ENCODE peak calls at places on chromosomes 6 and 20, in six cellular contexts. One of them, this sample, is unnamed. For H3K27me3 and H3K4me1, the result is how much of the 10 kb centered on the place peaks cover.

GRCh38 chr20:37598611-37599342 is 71.1 kb upstream of the BLCAP start:
- DNase-seq in uterus: no peak
- DNase-seq in right atrium auricular region: no peak
- DNase-seq in mesendoderm: no peak
- DNase-seq in heart right ventricle: no peak
- DNase-seq in right cardiac atrium: no peak
- DNase-seq in this sample: no peak

GRCh38 chr20:17568972-17569471 is 853 bp upstream of the DSTN start:
- DNase-seq in right cardiac atrium: peak
- DNase-seq in mesendoderm: peak
- DNase-seq in right atrium auricular region: peak
- DNase-seq in heart right ventricle: peak
- DNase-seq in uterus: peak
- DNase-seq in this sample: peak

GRCh38 chr6:11971154-11971553 is 41.0 kb upstream of the HIVEP1 start:
- DNase-seq in right cardiac atrium: no peak
- DNase-seq in uterus: no peak
- DNase-seq in heart right ventricle: no peak
- DNase-seq in mesendoderm: no peak
- DNase-seq in right atrium auricular region: no peak
- DNase-seq in this sample: no peak

GRCh38 chr6:67133973-67134372 is 1426.9 kb upstream of the EYS start:
- DNase-seq in right cardiac atrium: no peak
- DNase-seq in right atrium auricular region: no peak
- DNase-seq in mesendoderm: peak
- DNase-seq in uterus: no peak
- DNase-seq in heart right ventricle: no peak
- DNase-seq in this sample: no peak

GRCh38 chr6:93418113-93418447 is 1.3 kb downstream of the EPHA7 start:
- DNase-seq in uterus: no peak
- DNase-seq in heart right ventricle: no peak
- DNase-seq in right cardiac atrium: no peak
- DNase-seq in right atrium auricular region: no peak
- DNase-seq in mesendoderm: no peak
- DNase-seq in this sample: no peak

GRCh38 chr6:10355115-10355702 is 59.7 kb downstream of the TFAP2A start:
- DNase-seq in right cardiac atrium: no peak
- DNase-seq in mesendoderm: no peak
- DNase-seq in right atrium auricular region: no peak
- DNase-seq in uterus: no peak
- DNase-seq in heart right ventricle: no peak
- DNase-seq in this sample: no peak

GRCh38 chr20:54137115-54137514 is 36.7 kb downstream of the CYP24A1 start:
- DNase-seq in right cardiac atrium: no peak
- DNase-seq in uterus: no peak
- DNase-seq in heart right ventricle: no peak
- DNase-seq in right atrium auricular region: no peak
- DNase-seq in mesendoderm: no peak
- DNase-seq in this sample: no peak

GRCh38 chr6:36196049-36196879 is at the start of gene BRPF3:
- DNase-seq in mesendoderm: peak
- DNase-seq in heart right ventricle: peak
- DNase-seq in right atrium auricular region: peak
- DNase-seq in uterus: peak
- DNase-seq in right cardiac atrium: peak
- DNase-seq in this sample: peak

GRCh38 chr6:121838842-121839241 is 403.4 kb downstream of the GJA1 start:
- DNase-seq in right atrium auricular region: no peak
- DNase-seq in heart right ventricle: peak
- DNase-seq in uterus: no peak
- DNase-seq in mesendoderm: no peak
- DNase-seq in right cardiac atrium: peak
- DNase-seq in this sample: no peak

GRCh38 chr20:36285746-36286447 is 20.2 kb upstream of the DLGAP4 start:
- DNase-seq in uterus: no peak
- DNase-seq in mesendoderm: peak
- DNase-seq in heart right ventricle: no peak
- DNase-seq in right cardiac atrium: no peak
- DNase-seq in right atrium auricular region: no peak
- DNase-seq in this sample: peak

GRCh38 chr6:85390775-85391174 is 59.1 kb upstream of the NT5E start:
- DNase-seq in right atrium auricular region: no peak
- DNase-seq in mesendoderm: no peak
- DNase-seq in heart right ventricle: no peak
- DNase-seq in uterus: no peak
- DNase-seq in right cardiac atrium: no peak
- DNase-seq in this sample: no peak

GRCh38 chr20:64150756-64151633 is 13.3 kb upstream of the MYT1 start:
- DNase-seq in right cardiac atrium: peak
- DNase-seq in mesendoderm: no peak
- DNase-seq in right atrium auricular region: no peak
- DNase-seq in heart right ventricle: no peak
- DNase-seq in uterus: no peak
- DNase-seq in this sample: no peak

GRCh38 chr20:63641146-63641791 is 12.0 kb downstream of the STMN3 start:
- DNase-seq in heart right ventricle: no peak
- DNase-seq in right cardiac atrium: no peak
- DNase-seq in right atrium auricular region: no peak
- DNase-seq in mesendoderm: peak
- DNase-seq in uterus: no peak
- DNase-seq in this sample: no peak

GRCh38 chr6:115551510-115551909 is 509.2 kb downstream of the FRK start:
- DNase-seq in uterus: no peak
- DNase-seq in mesendoderm: peak
- DNase-seq in right atrium auricular region: no peak
- DNase-seq in right cardiac atrium: peak
- DNase-seq in heart right ventricle: no peak
- DNase-seq in this sample: no peak

GRCh38 chr6:49556429-49556837 is 6.0 kb downstream of the C6orf141 start:
- DNase-seq in uterus: no peak
- DNase-seq in right atrium auricular region: no peak
- DNase-seq in mesendoderm: peak
- DNase-seq in heart right ventricle: no peak
- DNase-seq in right cardiac atrium: no peak
- DNase-seq in this sample: no peak

GRCh38 chr6:44255848-44256247 is 1.5 kb downstream of the SLC35B2 start:
- DNase-seq in mesendoderm: no peak
- DNase-seq in right cardiac atrium: no peak
- DNase-seq in heart right ventricle: no peak
- DNase-seq in right atrium auricular region: no peak
- DNase-seq in uterus: no peak
- DNase-seq in this sample: no peak

GRCh38 chr20:62557999-62558408 is 82.2 kb upstream of the GATA5 start:
- DNase-seq in right atrium auricular region: no peak
- DNase-seq in heart right ventricle: no peak
- DNase-seq in right cardiac atrium: no peak
- DNase-seq in mesendoderm: no peak
- DNase-seq in uterus: no peak
- DNase-seq in this sample: no peak
- H3K27me3 ChIP-seq in right atrium auricular region: under half
- H3K27me3 ChIP-seq in heart right ventricle: half or more
- H3K27me3 ChIP-seq in right cardiac atrium: under half
- H3K27me3 ChIP-seq in mesendoderm: under half
- H3K27me3 ChIP-seq in uterus: under half
- H3K27me3 ChIP-seq in this sample: under half

GRCh38 chr6:132023490-132023889 is 72.3 kb upstream of the CCN2 start:
- DNase-seq in heart right ventricle: no peak
- DNase-seq in uterus: no peak
- DNase-seq in mesendoderm: peak
- DNase-seq in right cardiac atrium: no peak
- DNase-seq in right atrium auricular region: no peak
- DNase-seq in this sample: no peak

GRCh38 chr6:132017921-132018320 is 66.7 kb upstream of the CCN2 start:
- DNase-seq in heart right ventricle: no peak
- DNase-seq in uterus: no peak
- DNase-seq in right atrium auricular region: no peak
- DNase-seq in right cardiac atrium: no peak
- DNase-seq in mesendoderm: no peak
- DNase-seq in this sample: no peak

GRCh38 chr6:132021552-132022375 is 70.6 kb upstream of the CCN2 start:
- DNase-seq in right cardiac atrium: no peak
- DNase-seq in uterus: no peak
- DNase-seq in mesendoderm: peak
- DNase-seq in right atrium auricular region: no peak
- DNase-seq in heart right ventricle: no peak
- DNase-seq in this sample: no peak

GRCh38 chr6:132025468-132025867 is 74.3 kb upstream of the CCN2 start:
- DNase-seq in right atrium auricular region: no peak
- DNase-seq in heart right ventricle: no peak
- DNase-seq in right cardiac atrium: no peak
- DNase-seq in mesendoderm: peak
- DNase-seq in uterus: no peak
- DNase-seq in this sample: no peak

GRCh38 chr6:132020138-132020551 is 69.0 kb upstream of the CCN2 start:
- DNase-seq in uterus: peak
- DNase-seq in right atrium auricular region: peak
- DNase-seq in heart right ventricle: peak
- DNase-seq in right cardiac atrium: peak
- DNase-seq in mesendoderm: no peak
- DNase-seq in this sample: peak
- H3K27ac ChIP-seq in uterus: peak
- H3K27ac ChIP-seq in right atrium auricular region: peak
- H3K27ac ChIP-seq in heart right ventricle: no peak
- H3K27ac ChIP-seq in right cardiac atrium: peak
- H3K27ac ChIP-seq in mesendoderm: no peak
- H3K27ac ChIP-seq in this sample: no peak

DNA sequence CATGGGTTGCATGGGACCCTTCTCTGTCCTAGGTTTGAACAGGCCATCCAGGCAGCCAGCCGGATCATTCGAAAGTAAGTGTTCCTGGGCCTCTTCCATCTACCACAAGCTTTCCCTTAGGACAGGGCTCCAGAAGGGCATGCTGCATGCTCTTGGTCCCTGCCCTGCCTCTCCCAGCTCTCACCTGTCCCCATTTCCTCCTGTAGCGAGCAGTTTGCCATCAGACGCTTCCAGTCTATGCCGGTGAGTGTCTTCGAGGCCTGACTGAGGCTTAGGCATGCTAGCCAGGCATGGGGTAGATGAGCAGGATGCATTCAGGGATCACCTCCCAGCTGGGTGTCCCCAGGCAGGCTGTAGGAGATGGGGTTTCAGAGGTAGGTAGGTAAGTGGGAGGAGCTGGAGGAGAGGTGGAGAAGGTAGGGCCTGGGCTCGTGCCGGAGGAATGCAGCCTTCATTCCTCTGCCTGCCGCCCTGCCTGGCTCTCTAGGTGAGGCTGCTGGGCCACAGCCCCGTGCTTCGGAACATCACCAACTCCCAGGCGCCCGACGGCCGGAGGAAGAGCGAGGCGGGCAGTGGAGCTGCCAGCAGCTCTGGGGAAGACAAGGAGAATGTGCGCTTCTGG is 4.3 kb downstream of the CDC25B start:
- DNase-seq in right cardiac atrium: peak
- DNase-seq in mesendoderm: peak
- DNase-seq in uterus: no peak
- DNase-seq in right atrium auricular region: no peak
- DNase-seq in heart right ventricle: no peak
- DNase-seq in this sample: no peak
- H3K4me1 ChIP-seq in right cardiac atrium: under half
- H3K4me1 ChIP-seq in mesendoderm: under half
- H3K4me1 ChIP-seq in uterus: under half
- H3K4me1 ChIP-seq in right atrium auricular region: under half
- H3K4me1 ChIP-seq in heart right ventricle: under half
- H3K4me1 ChIP-seq in this sample: under half

DNA sequence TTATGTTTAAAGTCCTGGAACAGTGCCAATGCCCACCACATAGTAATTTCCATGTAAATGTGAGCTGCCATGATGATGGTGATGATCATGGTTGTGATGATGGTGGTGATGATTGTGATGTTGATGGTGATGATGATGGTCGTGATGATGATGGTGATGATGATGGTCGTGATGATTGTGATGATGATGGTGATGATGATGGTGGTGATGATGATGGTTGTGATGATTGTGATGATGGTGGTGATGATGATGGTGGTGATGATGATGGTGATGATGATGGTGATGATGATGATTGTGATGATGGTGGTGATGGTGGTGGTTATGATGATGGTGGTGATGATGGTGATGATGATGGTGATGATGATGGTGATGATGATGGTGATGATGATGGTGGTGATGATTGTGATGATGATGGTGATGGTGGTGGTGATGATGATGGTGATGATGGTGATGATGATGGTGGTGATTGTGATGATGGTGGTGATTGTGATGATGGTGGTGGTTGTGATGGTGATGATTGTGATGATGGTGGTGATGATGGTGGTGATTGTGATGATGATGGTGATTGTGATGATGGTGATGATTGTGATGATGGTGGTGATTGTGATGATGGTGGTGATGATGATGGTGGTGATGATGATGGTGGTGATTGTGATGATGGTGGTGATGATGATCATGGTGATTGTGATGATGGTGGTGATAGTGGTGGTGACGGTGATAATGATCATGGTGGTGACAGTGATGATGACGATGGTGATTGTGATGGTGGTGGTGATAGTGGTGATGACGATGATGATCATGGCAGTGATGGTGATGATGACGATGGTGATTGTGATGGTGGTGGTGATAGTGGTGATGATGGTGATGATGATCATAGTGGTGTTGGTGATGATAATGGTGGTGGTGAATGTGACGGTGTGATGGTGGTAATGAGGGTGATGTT is 82.3 kb downstream of the PHACTR3 start:
- DNase-seq in right atrium auricular region: no peak
- DNase-seq in right cardiac atrium: no peak
- DNase-seq in heart right ventricle: no peak
- DNase-seq in mesendoderm: no peak
- DNase-seq in uterus: no peak
- DNase-seq in this sample: no peak
- H3K27me3 ChIP-seq in right atrium auricular region: under half
- H3K27me3 ChIP-seq in right cardiac atrium: under half
- H3K27me3 ChIP-seq in heart right ventricle: under half
- H3K27me3 ChIP-seq in mesendoderm: under half
- H3K27me3 ChIP-seq in uterus: under half
- H3K27me3 ChIP-seq in this sample: under half

GRCh38 chr20:2385026-2385425 is 4.3 kb downstream of the TGM6 start:
- DNase-seq in right cardiac atrium: no peak
- DNase-seq in mesendoderm: peak
- DNase-seq in uterus: no peak
- DNase-seq in right atrium auricular region: no peak
- DNase-seq in heart right ventricle: no peak
- DNase-seq in this sample: no peak
- H3K27ac ChIP-seq in right cardiac atrium: no peak
- H3K27ac ChIP-seq in mesendoderm: no peak
- H3K27ac ChIP-seq in uterus: no peak
- H3K27ac ChIP-seq in right atrium auricular region: no peak
- H3K27ac ChIP-seq in heart right ventricle: no peak
- H3K27ac ChIP-seq in this sample: no peak